ENCODE peak calls at places on chromosomes 2 and 18, in nine cellular contexts. V is naive thymus-derived CD4-positive, alpha-beta T cell; L is mammary epithelial cell; M is mucosa of gallbladder; Y is PC-3; C is stimulated activated CD8-positive, alpha-beta memory T cell treated with anti-CD3 and anti-CD28 coated beads, Interleukin-4, amount 100 ng/mL, for 1 hour; S is CD4-positive, alpha-beta T cell; A is activated CD8-positive, alpha-beta memory T cell treated with anti-CD3 and anti-CD28 coated beads, Interleukin-2, amount 50 U/mL, for 4 hours; P is amniotic stem cell. B is an unnamed sample.

GRCh38 chr2:88230912-88231311 is 60.8 kb downstream of the THNSL2 start:
- DNase-seq in A (no peak), V (no peak), L (no peak), C (no peak), Y (no peak), M (no peak), P (no peak), S (no peak), B (no peak)

GRCh38 chr2:46257980-46258379 is 39.2 kb upstream of the EPAS1 start:
- DNase-seq in V (no peak), M (no peak), P (no peak), L (no peak), C (no peak), S (no peak), Y (no peak), A (no peak), B (no peak)

GRCh38 chr18:8711736-8712135 is 6.4 kb downstream of the MTCL1 start:
- DNase-seq in A (no peak), P (no peak), M (no peak), L (no peak), C (no peak), S (no peak), Y (no peak), V (no peak), B (no peak)

GRCh38 chr2:57802243-57802642 is 244.4 kb upstream of the VRK2 start:
- DNase-seq in C (no peak), A (no peak), P (no peak), M (no peak), S (no peak), Y (no peak), L (no peak), V (no peak), B (no peak)

GRCh38 chr2:118764855-118765254 is 82.6 kb downstream of the EN1 start:
- DNase-seq in S (no peak), M (no peak), C (no peak), V (no peak), L (no peak), Y (no peak), P (no peak), A (no peak), B (no peak)

GRCh38 chr2:95352291-95353054 is 50.0 kb upstream of the FAHD2A start:
- DNase-seq in S (no peak), Y (no peak), C (no peak), V (no peak), P (no peak), A (no peak), M (no peak), L (no peak), B (no peak)

GRCh38 chr2:204717591-204717990 is 172.3 kb downstream of the PARD3B start:
- DNase-seq in C (no peak), L (no peak), A (no peak), M (no peak), P (no peak), Y (no peak), S (no peak), V (no peak), B (no peak)

GRCh38 chr2:223647258-223647952 is 45.2 kb upstream of the SCG2 start:
- DNase-seq in M (no peak), V (no peak), Y (no peak), P (no peak), C (no peak), L (no peak), S (no peak), A (no peak), B (no peak)

GRCh38 chr2:43749583-43749982 is 24.3 kb upstream of the DYNC2LI1 start:
- DNase-seq in S (no peak), M (no peak), L (no peak), Y (no peak), A (no peak), V (no peak), P (no peak), C (no peak), B (no peak)

GRCh38 chr2:65512783-65513182 is 80.4 kb upstream of the SPRED2 start:
- DNase-seq in M (no peak), V (no peak), P (no peak), Y (no peak), L (no peak), A (no peak), S (no peak), C (no peak), B (no peak)

GRCh38 chr18:57435851-57436192 is 648 bp downstream of the ONECUT2 start:
- DNase-seq in M (no peak), S (no peak), L (no peak), C (no peak), Y (no peak), A (no peak), P (no peak), V (no peak), B (no peak)

GRCh38 chr2:135840601-135841000 is 3.6 kb upstream of the LCT start:
- DNase-seq in Y (no peak), S (no peak), P (no peak), C (no peak), L (no peak), V (no peak), M (no peak), A (no peak), B (peak)

GRCh38 chr2:198587726-198588125 is 783.3 kb downstream of the PLCL1 start:
- DNase-seq in Y (no peak), C (no peak), L (no peak), S (no peak), P (no peak), V (no peak), M (no peak), A (no peak), B (no peak)